ENCODE peak calls at places on chromosome 10, in four cellular contexts. E is GM12878, F is H1, Q is HepG2. G is an unnamed sample.

GRCh38 chr10:128932071-128932820 is 534.8 kb upstream of the MGMT start:
- DNase-seq in E (no peak), F (no peak), Q (no peak), G (no peak)

GRCh38 chr10:13115832-13116793 is 16.1 kb downstream of the OPTN start:
- DNase-seq in E (no peak), F (no peak), Q (no peak), G (no peak)

GRCh38 chr10:52316005-52316404 is 1.9 kb downstream of the DKK1 start:
- DNase-seq in E (no peak), F (no peak), Q (no peak), G (no peak)

GRCh38 chr10:34814228-34815173 is 595 bp downstream of the PARD3 start:
- DNase-seq in E (no peak), F (no peak), Q (peak), G (peak)

GRCh38 chr10:120336910-120337540 is 120.0 kb upstream of the PLPP4 start:
- DNase-seq in E (no peak), F (peak), Q (peak), G (peak)

GRCh38 chr10:9010093-9010492 is 955.6 kb downstream of the GATA3 start:
- DNase-seq in E (no peak), F (no peak), Q (no peak), G (no peak)

GRCh38 chr10:127163632-127164031 is 32.8 kb downstream of the INSYN2A start:
- DNase-seq in E (no peak), F (no peak), Q (no peak), G (peak)

GRCh38 chr10:5343561-5343960 is 21.2 kb upstream of the UCN3 start:
- DNase-seq in E (no peak), F (no peak), Q (peak), G (no peak)

GRCh38 chr10:131019696-131020095 is 291.8 kb downstream of the TCERG1L start:
- DNase-seq in E (no peak), F (no peak), Q (no peak), G (no peak)

GRCh38 chr10:124569623-124570470 is 108.2 kb downstream of the LHPP start:
- DNase-seq in E (no peak), F (no peak), Q (no peak), G (no peak)

GRCh38 chr10:3217853-3218252 is 45.3 kb upstream of the PITRM1 start:
- DNase-seq in E (no peak), F (no peak), Q (no peak), G (no peak)

GRCh38 chr10:3213174-3213573 is 40.6 kb upstream of the PITRM1 start:
- DNase-seq in E (no peak), F (no peak), Q (no peak), G (no peak)

GRCh38 chr10:3217301-3217700 is 44.7 kb upstream of the PITRM1 start:
- DNase-seq in E (no peak), F (no peak), Q (no peak), G (no peak)

GRCh38 chr10:3213758-3214545 is 41.4 kb upstream of the PITRM1 start:
- DNase-seq in E (no peak), F (no peak), Q (no peak), G (no peak)

GRCh38 chr10:3215336-3215860 is 42.8 kb upstream of the PITRM1 start:
- DNase-seq in E (no peak), F (no peak), Q (no peak), G (no peak)
- TF ChIP-seq TCF12 in E (no peak), F (no peak), Q (no peak), G (no peak)

GRCh38 chr10:118827466-118828155 is 72.8 kb upstream of the CACUL1 start:
- DNase-seq in E (no peak), F (no peak), Q (no peak), G (no peak)
- TF ChIP-seq TCF12 in E (no peak), F (no peak), Q (no peak), G (no peak)

GRCh38 chr10:68106656-68107055 is 2.6 kb upstream of the MYPN start:
- DNase-seq in E (no peak), F (no peak), Q (no peak), G (no peak)
- TF ChIP-seq TCF12 in E (no peak), F (no peak), Q (no peak), G (peak)

GRCh38 chr10:26407406-26407969 is 30.7 kb upstream of the APBB1IP start:
- DNase-seq in E (no peak), F (no peak), Q (peak), G (no peak)
- TF ChIP-seq TCF12 in E (no peak), F (no peak), Q (no peak), G (no peak)

GRCh38 chr10:44476421-44476820 is 91.5 kb upstream of the CXCL12 start:
- DNase-seq in E (no peak), F (no peak), Q (no peak), G (no peak)
- TF ChIP-seq TCF12 in E (no peak), F (no peak), Q (no peak), G (no peak)

DNA sequence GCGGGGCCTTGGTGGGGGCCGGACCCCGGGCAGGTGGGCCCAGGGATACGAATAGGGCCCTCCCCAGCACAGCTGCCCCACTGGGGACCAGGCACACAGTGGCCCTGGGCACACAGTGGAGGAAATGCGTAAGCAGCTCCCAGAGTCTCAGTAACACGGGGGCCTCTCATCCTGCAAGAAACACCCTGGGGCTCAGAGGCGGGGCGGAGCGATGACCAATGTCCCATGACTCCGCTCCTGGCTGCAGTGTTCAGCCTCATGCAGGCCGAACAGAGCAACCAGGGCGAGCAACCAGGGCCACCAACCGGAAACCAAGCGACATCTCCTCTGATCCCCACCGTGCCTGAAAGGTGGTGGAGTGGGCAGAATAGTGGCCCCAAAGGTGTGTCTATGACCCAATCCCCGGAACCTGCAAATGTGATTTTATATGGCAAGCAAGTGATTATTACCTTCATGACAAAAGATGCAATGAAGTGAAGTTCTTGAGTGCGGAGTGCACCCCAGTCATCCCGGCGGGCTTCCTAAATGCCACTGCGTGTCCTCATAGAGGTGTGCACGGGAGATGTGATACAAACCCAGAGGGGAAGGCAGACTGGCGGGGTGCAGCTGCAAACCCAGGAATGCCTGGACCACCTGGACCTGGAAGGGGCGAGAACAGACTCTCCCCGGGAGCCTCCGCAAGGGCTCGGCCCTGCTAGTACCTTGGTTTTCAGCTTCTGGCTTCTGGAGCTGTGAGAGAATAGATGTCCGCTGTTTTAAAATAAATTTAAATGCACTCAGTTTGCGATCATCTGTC is 50.1 kb upstream of the EBF3 start:
- DNase-seq in E (no peak), F (no peak), Q (no peak), G (no peak)
- TF ChIP-seq TCF12 in E (no peak), F (no peak), Q (no peak), G (no peak)

G was measured in SK-N-SH.